ENCODE peak calls at places on chromosomes 3 and 15, in eight cellular contexts. P is cardiac fibroblast; O is heart left ventricle; L is frontal cortex; M is keratinocyte; C is activated naive CD4-positive, alpha-beta T cell treated with Interleukin-2 at 50 U/mL for 16 hours; J is brain microvascular endothelial cell; N is GM19239. I is an unnamed sample.

GRCh38 chr3:135261916-135262315 is 466.9 kb downstream of the EPHB1 start:
- DNase-seq in P (no peak), O (no peak), L (no peak), M (no peak), C (no peak), J (no peak), N (no peak), I (no peak)

GRCh38 chr15:28957606-28958498 is 72.1 kb downstream of the APBA2 start:
- DNase-seq in P (no peak), O (no peak), L (no peak), M (no peak), C (no peak), J (no peak), N (no peak), I (no peak)

GRCh38 chr3:28924744-28925360 is 356.0 kb upstream of the RBMS3 start:
- DNase-seq in P (no peak), O (no peak), L (no peak), M (no peak), C (no peak), J (peak), N (no peak), I (peak)

GRCh38 chr3:46186856-46187700 is 21.0 kb downstream of the CCR1 start:
- DNase-seq in P (no peak), O (no peak), L (no peak), M (no peak), C (no peak), J (no peak), N (peak), I (no peak)

GRCh38 chr3:120198305-120198878 is 86.6 kb downstream of the GPR156 start:
- DNase-seq in P (peak), O (no peak), L (no peak), M (no peak), C (no peak), J (peak), N (no peak), I (peak)

GRCh38 chr3:41304603-41305002 is 105.3 kb downstream of the CTNNB1 start:
- DNase-seq in P (peak), O (peak), L (no peak), M (no peak), C (no peak), J (peak), N (no peak), I (peak)

GRCh38 chr3:65963787-65964707 is 74.7 kb downstream of the MAGI1 start:
- DNase-seq in P (peak), O (no peak), L (no peak), M (peak), C (peak), J (peak), N (peak), I (peak)

GRCh38 chr15:80584561-80584964 is 110.5 kb upstream of the ABHD17C start:
- DNase-seq in P (no peak), O (no peak), L (no peak), M (no peak), C (no peak), J (no peak), N (no peak), I (no peak)

GRCh38 chr3:10910367-10910766 is 82.2 kb upstream of the SLC6A1 start:
- DNase-seq in P (no peak), O (no peak), L (no peak), M (no peak), C (no peak), J (no peak), N (no peak), I (no peak)

GRCh38 chr15:91469627-91470567 is 369.8 kb downstream of the SV2B start:
- DNase-seq in P (no peak), O (no peak), L (no peak), M (no peak), C (peak), J (no peak), N (no peak), I (no peak)

GRCh38 chr3:23314981-23315805 is 112.1 kb downstream of the UBE2E2 start:
- DNase-seq in P (no peak), O (no peak), L (no peak), M (no peak), C (no peak), J (no peak), N (no peak), I (no peak)

GRCh38 chr3:73848173-73848751 is 223.5 kb upstream of the PDZRN3 start:
- DNase-seq in P (peak), O (no peak), L (no peak), M (no peak), C (no peak), J (peak), N (no peak), I (peak)

GRCh38 chr15:43420876-43421275 is 50.0 kb downstream of the TUBGCP4 start:
- DNase-seq in P (no peak), O (no peak), L (no peak), M (no peak), C (no peak), J (no peak), N (no peak), I (no peak)

GRCh38 chr15:59886476-59886875 is 117.6 kb upstream of the FOXB1 start:
- DNase-seq in P (no peak), O (no peak), L (no peak), M (no peak), C (no peak), J (no peak), N (no peak), I (no peak)

GRCh38 chr3:33130144-33130543 is 16.3 kb downstream of the CRTAP start:
- DNase-seq in P (no peak), O (no peak), L (no peak), M (no peak), C (no peak), J (peak), N (no peak), I (no peak)

GRCh38 chr3:117165611-117166051 is 456.1 kb downstream of the TUSC7 start:
- DNase-seq in P (no peak), O (no peak), L (no peak), M (no peak), C (no peak), J (no peak), N (no peak), I (no peak)

GRCh38 chr3:38124324-38125122 is 12.4 kb downstream of the ACAA1 start:
- DNase-seq in P (no peak), O (no peak), L (no peak), M (no peak), C (no peak), J (no peak), N (no peak), I (no peak)

GRCh38 chr15:88636654-88637053 is 2.2 kb upstream of the ISG20 start:
- DNase-seq in P (no peak), O (no peak), L (no peak), M (no peak), C (no peak), J (peak), N (no peak), I (peak)

GRCh38 chr3:186821429-186822367 is 15.4 kb upstream of the RFC4 start:
- DNase-seq in P (peak), O (no peak), L (no peak), M (no peak), C (no peak), J (peak), N (no peak), I (peak)

GRCh38 chr15:80473574-80474223 is 69.5 kb downstream of the ARNT2 start:
- DNase-seq in P (no peak), O (no peak), L (no peak), M (no peak), C (no peak), J (no peak), N (no peak), I (no peak)

GRCh38 chr15:26891448-26891881 is 24.6 kb downstream of the GABRA5 start:
- DNase-seq in P (peak), O (peak), L (peak), M (peak), C (no peak), J (peak), N (no peak), I (peak)

GRCh38 chr3:33331414-33331813 is 54.2 kb downstream of the FBXL2 start:
- DNase-seq in P (peak), O (no peak), L (no peak), M (no peak), C (no peak), J (no peak), N (no peak), I (no peak)

GRCh38 chr15:77606142-77607034 is 26.3 kb downstream of the LINGO1 start:
- DNase-seq in P (peak), O (no peak), L (no peak), M (no peak), C (no peak), J (peak), N (no peak), I (no peak)

GRCh38 chr3:171876651-171877272 is 33.6 kb downstream of the TMEM212 start:
- DNase-seq in P (peak), O (no peak), L (no peak), M (peak), C (no peak), J (peak), N (no peak), I (peak)